ENCODE peak calls at places on chromosomes 13 and 19, in six cellular contexts. T is GM04503, E is Daoy, G is progenitor cell of endocrine pancreas, M is immature natural killer cell, Z is body of pancreas. V is an unnamed sample.

GRCh38 chr19:37991841-37992248 is 84.8 kb downstream of the SIPA1L3 start:
- DNase-seq in T (no peak), E (no peak), G (no peak), M (no peak), Z (no peak), V (no peak)

GRCh38 chr13:44954210-44954609 is 35.1 kb downstream of the NUFIP1 start:
- DNase-seq in T (no peak), E (no peak), G (no peak), M (no peak), Z (no peak), V (no peak)

GRCh38 chr13:29978211-29978610 is 127.8 kb upstream of the UBL3 start:
- DNase-seq in T (no peak), E (no peak), G (no peak), M (no peak), Z (no peak), V (no peak)

GRCh38 chr13:44805623-44806022 is 183.6 kb downstream of the NUFIP1 start:
- DNase-seq in T (no peak), E (no peak), G (no peak), M (no peak), Z (no peak), V (no peak)

GRCh38 chr19:46537136-46538097 is 41.8 kb upstream of the PNMA8B start:
- DNase-seq in T (no peak), E (peak), G (peak), M (peak), Z (peak), V (no peak)

GRCh38 chr13:85582890-85583289 is 216.3 kb downstream of the SLITRK6 start:
- DNase-seq in T (no peak), E (peak), G (no peak), M (no peak), Z (no peak), V (no peak)

GRCh38 chr19:39413269-39413902 is 917 bp downstream of the PLEKHG2 start:
- DNase-seq in T (no peak), E (peak), G (peak), M (no peak), Z (peak), V (no peak)

GRCh38 chr19:14113762-14114414 is 3.7 kb downstream of the PRKACA start:
- DNase-seq in T (no peak), E (no peak), G (no peak), M (peak), Z (peak), V (no peak)

GRCh38 chr19:2740314-2740656 is 468 bp upstream of the SLC39A3 start:
- DNase-seq in T (no peak), E (no peak), G (no peak), M (no peak), Z (no peak), V (no peak)

GRCh38 chr19:7654401-7654800 is 14.4 kb upstream of the RETN start:
- DNase-seq in T (no peak), E (peak), G (no peak), M (no peak), Z (no peak), V (no peak)

GRCh38 chr13:112168771-112169170 is 101.8 kb downstream of the SOX1 start:
- DNase-seq in T (no peak), E (no peak), G (no peak), M (no peak), Z (no peak), V (no peak)

GRCh38 chr13:50635504-50635903 is 208.0 kb downstream of the DLEU7 start:
- DNase-seq in T (no peak), E (no peak), G (no peak), M (no peak), Z (no peak), V (no peak)

GRCh38 chr13:113964251-113964995 is 9.5 kb downstream of the C13orf46 start:
- DNase-seq in T (no peak), E (no peak), G (no peak), M (no peak), Z (no peak), V (no peak)

GRCh38 chr13:113854238-113855011 is 9.5 kb downstream of the GAS6 start:
- DNase-seq in T (peak), E (no peak), G (no peak), M (no peak), Z (peak), V (no peak)

GRCh38 chr19:41505105-41505504 is 62.1 kb downstream of the ERICH4 start:
- DNase-seq in T (no peak), E (no peak), G (no peak), M (no peak), Z (no peak), V (no peak)

GRCh38 chr13:33380487-33381079 is 95.0 kb upstream of the STARD13 start:
- DNase-seq in T (no peak), E (no peak), G (no peak), M (no peak), Z (peak), V (no peak)

GRCh38 chr13:47708386-47708785 is 292.7 kb downstream of the SUCLA2 start:
- DNase-seq in T (peak), E (peak), G (no peak), M (no peak), Z (no peak), V (no peak)

GRCh38 chr13:38965281-38965680 is 25.4 kb downstream of the STOML3 start:
- DNase-seq in T (no peak), E (no peak), G (no peak), M (no peak), Z (no peak), V (no peak)

GRCh38 chr19:28737021-28737525 is 475.9 kb downstream of the UQCRFS1 start:
- DNase-seq in T (peak), E (peak), G (no peak), M (peak), Z (no peak), V (no peak)

GRCh38 chr13:98333481-98333880 is 156.4 kb upstream of the RNF113B start:
- DNase-seq in T (no peak), E (no peak), G (no peak), M (no peak), Z (no peak), V (no peak)

GRCh38 chr13:114063545-114064515 is 68.6 kb downstream of the RASA3 start:
- DNase-seq in T (peak), E (peak), G (no peak), M (peak), Z (peak), V (no peak)

GRCh38 chr13:38767506-38768265 is 80.8 kb downstream of the FREM2 start:
- DNase-seq in T (no peak), E (no peak), G (no peak), M (no peak), Z (no peak), V (no peak)

GRCh38 chr13:31756346-31756745 is 17.0 kb downstream of the RXFP2 start:
- DNase-seq in T (peak), E (peak), G (no peak), M (no peak), Z (no peak), V (no peak)

GRCh38 chr13:106274551-106275208 is 260.8 kb downstream of the EFNB2 start:
- DNase-seq in T (no peak), E (no peak), G (no peak), M (no peak), Z (no peak), V (no peak)

GRCh38 chr13:33710924-33711323 is 107.0 kb upstream of the RFC3 start:
- DNase-seq in T (no peak), E (no peak), G (no peak), M (no peak), Z (no peak), V (no peak)

GRCh38 chr19:28554321-28555091 is 658.4 kb downstream of the UQCRFS1 start:
- DNase-seq in T (no peak), E (no peak), G (no peak), M (peak), Z (no peak), V (no peak)

GRCh38 chr19:1355258-1355973 is 28.3 kb upstream of the NDUFS7 start:
- DNase-seq in T (no peak), E (no peak), G (no peak), M (no peak), Z (no peak), V (no peak)

GRCh38 chr19:3981736-3982681 is 3.3 kb downstream of the EEF2 start:
- DNase-seq in T (no peak), E (no peak), G (no peak), M (no peak), Z (no peak), V (no peak)

GRCh38 chr13:51148223-51148951 is 37.3 kb upstream of the C13orf42 start:
- DNase-seq in T (no peak), E (peak), G (no peak), M (no peak), Z (no peak), V (peak)

GRCh38 chr13:73914119-73914518 is 220.1 kb downstream of the KLF12 start:
- DNase-seq in T (no peak), E (peak), G (no peak), M (no peak), Z (no peak), V (no peak)

GRCh38 chr19:5953680-5954213 is 24.2 kb downstream of the RANBP3 start:
- DNase-seq in T (no peak), E (peak), G (no peak), M (no peak), Z (no peak), V (no peak)

GRCh38 chr13:21297452-21297851 is 121.0 kb downstream of the MRPL57 start:
- DNase-seq in T (no peak), E (no peak), G (no peak), M (no peak), Z (no peak), V (peak)

GRCh38 chr19:15456441-15456840 is 6.7 kb upstream of the WIZ start:
- DNase-seq in T (no peak), E (no peak), G (no peak), M (no peak), Z (no peak), V (no peak)

GRCh38 chr19:56309511-56310185 is 5.0 kb downstream of the ZSCAN5A start:
- DNase-seq in T (no peak), E (peak), G (peak), M (peak), Z (peak), V (no peak)

GRCh38 chr19:35846038-35846668 is 6.2 kb downstream of the NPHS1 start:
- DNase-seq in T (no peak), E (no peak), G (no peak), M (no peak), Z (peak), V (no peak)

GRCh38 chr19:45408830-45409593 is 2.6 kb downstream of the POLR1G start:
- DNase-seq in T (no peak), E (no peak), G (no peak), M (no peak), Z (no peak), V (no peak)